ENCODE peak calls at places on chromosomes 5 and 9, in seven cellular contexts. G is neural crest cell, E is NB4, A is BE2C, Y is HFF-Myc, P is HFFc6, N is pancreas. U is an unnamed sample.

GRCh38 chr9:74953235-74953741 is 576 bp upstream of the C9orf40 start:
- DNase-seq in G (no peak), A (no peak), P (peak; percentile 15), N (no peak), E (peak; percentile 8), Y (peak; percentile 50), U (no peak)

GRCh38 chr9:36779582-36779981 is 206.9 kb downstream of the MELK start:
- DNase-seq in G (no peak), E (no peak), A (no peak), P (no peak), Y (no peak), N (no peak), U (no peak)

GRCh38 chr9:115300896-115301295 is 182.9 kb upstream of the TNC start:
- DNase-seq in N (no peak), E (no peak), A (no peak), Y (no peak), P (no peak), G (no peak), U (no peak)

GRCh38 chr5:12023614-12024241 is 119.5 kb upstream of the CTNND2 start:
- DNase-seq in N (no peak), E (peak; percentile 56), Y (peak; percentile 3), P (peak; percentile 20), G (peak; percentile 20), A (peak; percentile 15), U (peak; percentile 38)

GRCh38 chr9:116504893-116505480 is 182.1 kb upstream of the TRIM32 start:
- DNase-seq in Y (no peak), A (no peak), E (peak; percentile 14), G (no peak), N (no peak), P (no peak), U (no peak)

GRCh38 chr5:52956014-52956413 is 33.1 kb upstream of the ITGA2 start:
- DNase-seq in P (no peak), Y (no peak), G (no peak), E (no peak), A (no peak), N (no peak), U (no peak)

GRCh38 chr9:19998153-19998552 is 209.3 kb upstream of the SLC24A2 start:
- DNase-seq in N (no peak), E (peak; percentile 53), A (no peak), G (no peak), P (peak; percentile 8), Y (no peak), U (peak; percentile 41)

GRCh38 chr5:35073168-35073567 is 25.4 kb upstream of the AGXT2 start:
- DNase-seq in A (no peak), P (no peak), E (no peak), G (no peak), Y (no peak), N (no peak), U (no peak)

GRCh38 chr5:378976-379742 is 57.6 kb downstream of the AHRR start:
- DNase-seq in A (no peak), N (no peak), E (peak; percentile 11), Y (no peak), G (no peak), P (peak; percentile 63), U (no peak)

GRCh38 chr5:155872801-155873200 is 454.2 kb upstream of the SGCD start:
- DNase-seq in P (no peak), N (no peak), A (no peak), G (no peak), Y (no peak), E (no peak), U (no peak)

GRCh38 chr9:35835216-35835604 is 6.2 kb downstream of the TMEM8B start:
- DNase-seq in P (no peak), Y (no peak), G (no peak), A (no peak), N (peak; percentile 66), E (no peak), U (peak; percentile 10)

GRCh38 chr5:79273341-79273740 is 37.4 kb downstream of the JMY start:
- DNase-seq in E (no peak), N (no peak), A (no peak), Y (no peak), P (no peak), G (no peak), U (no peak)

GRCh38 chr9:129412814-129413536 is 207.9 kb downstream of the C9orf50 start:
- DNase-seq in G (no peak), N (peak; percentile 67), E (peak; percentile 78), P (peak; percentile 73), A (peak; percentile 71), Y (no peak), U (peak; percentile 89)

GRCh38 chr5:334903-335739 is 13.6 kb downstream of the AHRR start:
- DNase-seq in G (no peak), E (no peak), Y (no peak), A (no peak), N (no peak), P (no peak), U (no peak)

GRCh38 chr9:135090547-135090946 is 3.1 kb downstream of the OLFM1 start:
- DNase-seq in N (no peak), A (no peak), E (peak; percentile 36), P (no peak), G (no peak), Y (no peak), U (peak; percentile 10)

GRCh38 chr9:34072868-34073590 is 24.3 kb upstream of the UBAP2 start:
- DNase-seq in N (no peak), P (peak; percentile 72), Y (peak; percentile 83), G (no peak), E (peak; percentile 74), A (no peak), U (no peak)

GRCh38 chr9:133943781-133944745 is 48.1 kb downstream of the VAV2 start:
- DNase-seq in N (peak; percentile 32), P (no peak), G (no peak), A (peak; percentile 93), Y (no peak), E (no peak), U (no peak)

GRCh38 chr9:111752455-111752854 is 42.3 kb downstream of the SHOC1 start:
- DNase-seq in P (no peak), Y (no peak), A (no peak), N (no peak), E (peak; percentile 5), G (no peak), U (no peak)

GRCh38 chr9:111759762-111760639 is 34.7 kb downstream of the SHOC1 start:
- DNase-seq in E (peak; percentile 80), Y (peak; percentile 87), P (peak; percentile 83), N (no peak), G (peak; percentile 36), A (peak; percentile 41), U (peak; percentile 94)

DNA sequence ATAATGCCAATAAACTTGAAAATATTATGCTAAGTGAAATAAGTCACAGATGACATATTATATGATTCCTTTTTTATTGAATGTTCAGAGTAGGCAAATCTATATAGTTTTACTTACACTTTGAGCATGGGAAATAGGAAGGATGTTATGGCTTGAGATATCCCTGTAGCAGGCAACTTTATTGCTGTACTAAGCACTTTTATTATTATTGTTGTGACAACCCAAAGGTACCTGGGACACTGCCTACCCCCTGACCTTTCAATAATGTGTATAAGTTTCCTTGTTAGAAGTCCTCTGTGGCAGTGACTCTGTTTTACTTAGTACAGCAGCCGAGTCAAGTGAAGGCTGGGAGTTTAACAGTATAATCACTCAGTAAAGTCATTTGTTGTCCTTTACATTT is 39.9 kb downstream of the SHOC1 start:
- DNase-seq in N (no peak), A (no peak), G (no peak), P (no peak), Y (no peak), E (no peak), U (no peak)
- TF ChIP-seq CTCF in N (no peak), A (no peak), G (no peak), P (no peak), Y (no peak), E (no peak), U (no peak)

GRCh38 chr5:147461915-147462314 is 48.0 kb downstream of the DPYSL3 start:
- DNase-seq in N (no peak), Y (no peak), P (peak; percentile 53), E (no peak), A (no peak), G (no peak), U (no peak)

GRCh38 chr5:147467973-147468508 is 41.8 kb downstream of the DPYSL3 start:
- DNase-seq in Y (no peak), N (no peak), P (no peak), G (no peak), E (no peak), A (no peak), U (peak; percentile 61)

GRCh38 chr5:147460380-147460779 is 49.5 kb downstream of the DPYSL3 start:
- DNase-seq in N (no peak), E (no peak), G (no peak), P (no peak), Y (no peak), A (no peak), U (no peak)

GRCh38 chr5:147466581-147466980 is 43.3 kb downstream of the DPYSL3 start:
- DNase-seq in P (no peak), N (no peak), E (no peak), Y (no peak), A (no peak), G (no peak), U (no peak)

DNA sequence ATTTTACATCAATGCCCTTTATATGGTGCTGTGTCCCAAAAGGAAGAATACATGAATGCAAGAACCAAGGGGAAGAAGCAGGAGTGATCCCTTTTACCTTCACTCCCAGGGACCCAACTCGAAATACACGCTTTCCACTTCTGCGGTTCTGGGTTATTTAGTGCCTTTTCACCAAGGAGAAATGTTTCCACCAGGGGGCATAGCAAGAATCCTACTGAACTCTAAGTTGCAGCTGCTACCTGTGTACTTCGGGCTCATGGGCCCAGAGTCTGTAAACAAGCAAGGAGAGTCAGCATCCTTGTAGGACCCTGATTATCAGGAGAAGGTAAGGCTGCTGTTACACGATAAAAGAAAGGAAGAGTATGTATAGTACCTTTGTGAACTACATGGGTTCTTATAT is 45.7 kb downstream of the DPYSL3 start:
- DNase-seq in P (peak; percentile 29), G (no peak), N (no peak), Y (no peak), A (peak; percentile 52), E (peak; percentile 23), U (peak; percentile 71)
- TF ChIP-seq CTCF in P (peak; percentile 83), G (peak; percentile 65), N (no peak), Y (peak; percentile 54), A (peak; percentile 71), E (peak; percentile 19), U (peak; percentile 57)

GRCh38 chr9:7233516-7233915 is 475.7 kb downstream of the KDM4C start:
- DNase-seq in G (no peak), A (no peak), E (no peak), Y (no peak), N (no peak), P (no peak), U (no peak)

GRCh38 chr9:7237473-7238243 is 479.9 kb downstream of the KDM4C start:
- DNase-seq in A (no peak), P (no peak), N (no peak), Y (no peak), G (no peak), E (peak; percentile 35), U (peak; percentile 89)

GRCh38 chr9:7238244-7238637 is 480.5 kb downstream of the KDM4C start:
- DNase-seq in E (no peak), N (no peak), A (no peak), G (no peak), Y (no peak), P (no peak), U (no peak)

GRCh38 chr9:7236186-7236585 is 478.4 kb downstream of the KDM4C start:
- DNase-seq in P (no peak), Y (no peak), G (no peak), A (no peak), E (no peak), N (no peak), U (no peak)

GRCh38 chr9:7234144-7234543 is 476.4 kb downstream of the KDM4C start:
- DNase-seq in E (peak; percentile 84), A (peak; percentile 32), P (peak; percentile 20), N (no peak), Y (peak; percentile 10), G (peak; percentile 36), U (peak; percentile 21)
- TF ChIP-seq CTCF in E (peak; percentile 99), A (peak; percentile 58), P (peak; percentile 78), N (no peak), Y (peak; percentile 66), G (peak; percentile 59), U (peak; percentile 80)

GRCh38 chr5:129361441-129362025 is 98.6 kb upstream of the ADAMTS19 start:
- DNase-seq in A (no peak), E (peak; percentile 24), N (no peak), Y (peak; percentile 1), P (no peak), G (no peak), U (peak; percentile 38)
- TF ChIP-seq CTCF in A (peak; percentile 66), E (peak; percentile 31), N (no peak), Y (peak; percentile 30), P (peak; percentile 61), G (peak; percentile 68), U (peak; percentile 66)